ENCODE peak calls at places on chromosomes 5 and 9, in four cellular contexts. One of them, this sample, is unnamed. For H3K4me1, the result is how much of the 10 kb centered on the place peaks cover.

GRCh38 chr9:32427111-32427873 is 42.8 kb downstream of the ACO1 start:
- DNase-seq in GM23248: peak
- DNase-seq in HCT116: no peak
- DNase-seq in A549: no peak
- DNase-seq in this sample: no peak

GRCh38 chr5:147474140-147474539 is 35.7 kb downstream of the DPYSL3 start:
- DNase-seq in GM23248: no peak
- DNase-seq in HCT116: no peak
- DNase-seq in A549: no peak
- DNase-seq in this sample: no peak

GRCh38 chr5:132258102-132259060 is 885 bp downstream of the PDLIM4 start:
- DNase-seq in GM23248: peak
- DNase-seq in HCT116: no peak
- DNase-seq in A549: no peak
- DNase-seq in this sample: no peak

GRCh38 chr5:1867815-1868143 is 14.9 kb downstream of the IRX4 start:
- DNase-seq in GM23248: no peak
- DNase-seq in HCT116: no peak
- DNase-seq in A549: no peak
- DNase-seq in this sample: no peak

GRCh38 chr5:54520940-54521339 is 3.4 kb downstream of the SNX18 start:
- DNase-seq in GM23248: peak
- DNase-seq in HCT116: no peak
- DNase-seq in A549: no peak
- DNase-seq in this sample: no peak

GRCh38 chr5:127796207-127796606 is 93.0 kb downstream of the CCDC192 start:
- DNase-seq in GM23248: no peak
- DNase-seq in HCT116: no peak
- DNase-seq in A549: no peak
- DNase-seq in this sample: no peak

GRCh38 chr5:127040779-127041520 is 10.6 kb upstream of the MARCHF3 start:
- DNase-seq in GM23248: no peak
- DNase-seq in HCT116: no peak
- DNase-seq in A549: peak
- DNase-seq in this sample: peak

GRCh38 chr9:26863074-26863473 is 29.5 kb downstream of the CAAP1 start:
- DNase-seq in GM23248: peak
- DNase-seq in HCT116: no peak
- DNase-seq in A549: peak
- DNase-seq in this sample: no peak

GRCh38 chr9:4740623-4741364 is at the start of gene AK3:
- DNase-seq in GM23248: peak
- DNase-seq in HCT116: peak
- DNase-seq in A549: peak
- DNase-seq in this sample: no peak

GRCh38 chr9:112332272-112332671 is 1.1 kb downstream of the PTBP3 start:
- DNase-seq in GM23248: peak
- DNase-seq in HCT116: no peak
- DNase-seq in A549: no peak
- DNase-seq in this sample: no peak

GRCh38 chr9:68974431-68974830 is 39.5 kb downstream of the PRKACG start:
- DNase-seq in GM23248: no peak
- DNase-seq in HCT116: no peak
- DNase-seq in A549: no peak
- DNase-seq in this sample: no peak

GRCh38 chr9:129311638-129312037 is 133.6 kb upstream of the IER5L start:
- DNase-seq in GM23248: no peak
- DNase-seq in HCT116: no peak
- DNase-seq in A549: no peak
- DNase-seq in this sample: no peak

GRCh38 chr9:133682961-133683493 is 46.9 kb downstream of the DBH start:
- DNase-seq in GM23248: no peak
- DNase-seq in HCT116: no peak
- DNase-seq in A549: no peak
- DNase-seq in this sample: no peak

GRCh38 chr9:109512170-109512756 is 14.2 kb upstream of the PTPN3 start:
- DNase-seq in GM23248: no peak
- DNase-seq in HCT116: no peak
- DNase-seq in A549: no peak
- DNase-seq in this sample: no peak

GRCh38 chr5:159427180-159428012 is 97.1 kb upstream of the IL12B start:
- DNase-seq in GM23248: no peak
- DNase-seq in HCT116: no peak
- DNase-seq in A549: no peak
- DNase-seq in this sample: no peak

GRCh38 chr5:31064215-31064614 is 129.3 kb upstream of the CDH6 start:
- DNase-seq in GM23248: no peak
- DNase-seq in HCT116: no peak
- DNase-seq in A549: no peak
- DNase-seq in this sample: no peak

GRCh38 chr5:142925795-142926194 is 155.6 kb downstream of the ARHGAP26 start:
- DNase-seq in GM23248: peak
- DNase-seq in HCT116: no peak
- DNase-seq in A549: peak
- DNase-seq in this sample: no peak

GRCh38 chr9:130017035-130017909 is 25.7 kb downstream of the FNBP1 start:
- DNase-seq in GM23248: peak
- DNase-seq in HCT116: no peak
- DNase-seq in A549: no peak
- DNase-seq in this sample: no peak

GRCh38 chr5:142720561-142721275 is 34.8 kb upstream of the FGF1 start:
- DNase-seq in GM23248: no peak
- DNase-seq in HCT116: no peak
- DNase-seq in A549: peak
- DNase-seq in this sample: peak

GRCh38 chr5:107878676-107879075 is 207.9 kb upstream of the EFNA5 start:
- DNase-seq in GM23248: peak
- DNase-seq in HCT116: no peak
- DNase-seq in A549: no peak
- DNase-seq in this sample: no peak

GRCh38 chr9:11149065-11149464 is 536.3 kb upstream of the PTPRD start:
- DNase-seq in GM23248: no peak
- DNase-seq in HCT116: no peak
- DNase-seq in A549: no peak
- DNase-seq in this sample: no peak

GRCh38 chr5:152097128-152097527 is 172.5 kb upstream of the GLRA1 start:
- DNase-seq in GM23248: no peak
- DNase-seq in HCT116: no peak
- DNase-seq in A549: no peak
- DNase-seq in this sample: no peak

GRCh38 chr9:113454914-113455761 is 8.4 kb upstream of the RGS3 start:
- DNase-seq in GM23248: peak
- DNase-seq in HCT116: peak
- DNase-seq in A549: peak
- DNase-seq in this sample: no peak

GRCh38 chr5:58670620-58671019 is 87.7 kb downstream of the RAB3C start:
- DNase-seq in GM23248: no peak
- DNase-seq in HCT116: no peak
- DNase-seq in A549: no peak
- DNase-seq in this sample: no peak

GRCh38 chr9:132877818-132878694 is at the start of gene AK8:
- DNase-seq in GM23248: peak
- DNase-seq in HCT116: peak
- DNase-seq in A549: peak
- DNase-seq in this sample: no peak

GRCh38 chr5:15566306-15566705 is 66.3 kb downstream of the FBXL7 start:
- DNase-seq in GM23248: peak
- DNase-seq in HCT116: no peak
- DNase-seq in A549: no peak
- DNase-seq in this sample: no peak

GRCh38 chr9:87648606-87649005 is 77.3 kb upstream of the CTSL start:
- DNase-seq in GM23248: no peak
- DNase-seq in HCT116: no peak
- DNase-seq in A549: no peak
- DNase-seq in this sample: no peak

GRCh38 chr5:52844885-52845284 is 57.2 kb downstream of the ITGA1 start:
- DNase-seq in GM23248: peak
- DNase-seq in HCT116: no peak
- DNase-seq in A549: no peak
- DNase-seq in this sample: no peak

GRCh38 chr5:32436553-32437262 is 7.8 kb downstream of the ZFR start:
- DNase-seq in GM23248: no peak
- DNase-seq in HCT116: no peak
- DNase-seq in A549: no peak
- DNase-seq in this sample: no peak

GRCh38 chr9:34522971-34523797 is at the start of gene ENHO:
- DNase-seq in GM23248: peak
- DNase-seq in HCT116: peak
- DNase-seq in A549: peak
- DNase-seq in this sample: no peak

GRCh38 chr5:35151151-35151920 is 79.0 kb downstream of the PRLR start:
- DNase-seq in GM23248: peak
- DNase-seq in HCT116: no peak
- DNase-seq in A549: no peak
- DNase-seq in this sample: no peak

GRCh38 chr5:73496984-73497457 is 1.2 kb upstream of the BTF3 start:
- DNase-seq in GM23248: peak
- DNase-seq in HCT116: peak
- DNase-seq in A549: peak
- DNase-seq in this sample: no peak

DNA sequence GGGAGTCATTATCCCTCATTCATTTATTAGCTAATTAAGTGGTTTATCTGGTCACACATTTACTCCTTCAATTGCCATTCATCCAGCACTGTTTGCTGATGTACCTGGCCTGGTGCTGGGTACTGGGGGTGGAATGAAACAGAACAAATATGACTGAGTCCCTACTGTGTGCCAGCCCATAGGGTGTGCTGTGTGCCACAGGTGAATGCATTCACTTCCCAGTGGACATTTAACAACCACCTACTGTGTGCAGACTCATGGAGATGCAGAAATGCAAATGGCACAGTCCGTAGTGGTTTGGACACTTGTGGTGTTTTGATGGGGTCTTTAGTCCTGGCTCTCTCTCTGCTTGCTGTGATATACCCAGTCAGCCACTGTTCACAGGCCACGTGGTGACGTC is 10.5 kb downstream of the NEK6 start:
- DNase-seq in GM23248: no peak
- DNase-seq in HCT116: no peak
- DNase-seq in A549: no peak
- DNase-seq in this sample: no peak
- H3K4me1 ChIP-seq in GM23248: half or more
- H3K4me1 ChIP-seq in HCT116: under half
- H3K4me1 ChIP-seq in A549: half or more
- H3K4me1 ChIP-seq in this sample: under half

GRCh38 chr9:94082553-94082952 is 1.7 kb upstream of the PTPDC1 start:
- DNase-seq in GM23248: no peak
- DNase-seq in HCT116: no peak
- DNase-seq in A549: no peak
- DNase-seq in this sample: no peak

GRCh38 chr9:94083384-94083783 is 880 bp upstream of the PTPDC1 start:
- DNase-seq in GM23248: no peak
- DNase-seq in HCT116: no peak
- DNase-seq in A549: no peak
- DNase-seq in this sample: no peak

GRCh38 chr9:94081435-94081834 is 2.8 kb upstream of the PTPDC1 start:
- DNase-seq in GM23248: no peak
- DNase-seq in HCT116: no peak
- DNase-seq in A549: no peak
- DNase-seq in this sample: no peak

GRCh38 chr9:94082956-94083355 is 1.3 kb upstream of the PTPDC1 start:
- DNase-seq in GM23248: no peak
- DNase-seq in HCT116: no peak
- DNase-seq in A549: no peak
- DNase-seq in this sample: no peak

DNA sequence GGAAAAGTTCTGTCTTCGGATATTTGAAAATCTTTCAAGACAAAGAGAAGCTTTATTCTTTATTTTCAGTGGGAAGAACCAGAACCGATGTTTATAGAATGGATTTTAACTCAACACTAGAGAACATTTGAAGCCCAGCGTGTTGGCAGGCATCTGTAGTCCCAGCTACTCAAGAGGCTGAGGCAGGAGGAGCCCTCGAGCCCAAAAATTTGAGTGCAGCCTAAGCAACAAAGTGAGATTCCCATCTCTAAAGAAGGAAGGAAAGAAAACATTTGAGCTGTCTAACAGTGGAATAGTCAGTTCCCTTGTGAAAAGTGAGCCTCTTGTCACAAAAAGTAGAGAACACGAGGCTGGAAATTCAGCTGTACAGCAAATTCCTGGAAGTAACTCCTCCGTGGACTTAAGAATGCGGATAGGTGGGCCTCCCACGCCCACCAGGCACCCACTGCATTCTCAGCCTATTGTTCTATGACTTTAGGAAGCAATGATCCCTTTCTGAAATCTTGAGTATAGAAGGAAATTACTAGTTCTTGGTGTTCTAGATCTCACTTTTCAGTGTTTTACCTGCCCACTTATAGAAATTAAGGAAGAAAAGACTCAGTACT is 2.3 kb upstream of the PTPDC1 start:
- DNase-seq in GM23248: no peak
- DNase-seq in HCT116: no peak
- DNase-seq in A549: no peak
- DNase-seq in this sample: no peak
- H3K4me2 ChIP-seq in GM23248: no peak
- H3K4me2 ChIP-seq in HCT116: no peak
- H3K4me2 ChIP-seq in A549: no peak
- H3K4me2 ChIP-seq in this sample: no peak

GRCh38 chr5:57010786-57011185 is 58.9 kb upstream of the MIER3 start:
- DNase-seq in GM23248: no peak
- DNase-seq in HCT116: no peak
- DNase-seq in A549: no peak
- DNase-seq in this sample: no peak
- H3K4me1 ChIP-seq in GM23248: under half
- H3K4me1 ChIP-seq in HCT116: under half
- H3K4me1 ChIP-seq in A549: under half
- H3K4me1 ChIP-seq in this sample: under half

DNA sequence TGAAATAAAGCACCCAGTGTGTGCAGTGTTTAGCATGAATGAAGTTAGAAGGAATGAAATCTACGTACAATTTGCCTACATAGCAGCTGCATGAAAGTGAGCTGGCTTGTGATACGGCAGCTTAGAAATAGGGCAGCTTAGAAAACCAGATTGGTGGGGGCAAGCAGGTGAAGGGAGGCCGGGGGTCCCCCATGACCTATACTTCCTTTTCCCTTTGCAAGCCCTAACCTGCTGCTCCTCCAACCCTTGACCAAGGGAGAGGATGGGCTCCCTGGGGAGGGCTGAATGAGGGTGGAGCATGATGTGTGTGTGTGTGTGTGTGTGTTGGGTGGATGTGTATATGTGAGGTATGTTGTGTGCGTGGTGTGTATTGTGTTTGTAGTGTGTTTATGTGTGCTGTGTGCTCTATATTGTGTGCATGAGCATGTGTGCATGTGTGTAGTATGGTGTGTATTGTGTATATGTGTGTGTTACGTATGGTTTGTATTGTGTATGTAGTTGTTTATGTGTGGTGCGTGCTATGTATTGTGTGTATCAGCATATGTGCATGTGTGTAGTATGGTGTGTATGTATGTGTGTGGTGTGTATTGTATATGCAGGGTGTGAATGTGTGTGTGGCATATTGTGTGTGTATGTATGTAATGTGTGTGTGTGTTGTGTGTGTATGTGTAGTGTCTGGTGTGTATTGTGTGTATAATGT is 72.1 kb downstream of the TENT4A start:
- DNase-seq in GM23248: no peak
- DNase-seq in HCT116: no peak
- DNase-seq in A549: no peak
- DNase-seq in this sample: no peak
- H3K4me2 ChIP-seq in GM23248: no peak
- H3K4me2 ChIP-seq in HCT116: no peak
- H3K4me2 ChIP-seq in A549: no peak
- H3K4me2 ChIP-seq in this sample: no peak

This sample was measured in keratinocyte.